ENCODE peak calls at places on chromosomes 11 and 22, in four cellular contexts. A, N, R and P are unnamed samples.

GRCh38 chr11:2709429-2709828 is 9.6 kb upstream of the KCNQ1OT1 start:
- DNase-seq in A (no peak), R (peak; percentile 34), N (peak; percentile 64), P (no peak)

GRCh38 chr11:67664213-67664585 is 10.2 kb downstream of the ALDH3B2 start:
- DNase-seq in A (no peak), N (no peak), R (no peak), P (no peak)

GRCh38 chr11:77126861-77127673 is 979 bp upstream of the MYO7A start:
- DNase-seq in R (peak; percentile 39), A (peak; percentile 16), N (peak; percentile 79), P (peak; percentile 67)

GRCh38 chr22:20741634-20742581 is 32.0 kb upstream of the SERPIND1 start:
- DNase-seq in A (peak; percentile 21), N (peak; percentile 42), R (peak; percentile 13), P (peak; percentile 59)

GRCh38 chr11:67613960-67614715 is 7.4 kb downstream of the NDUFV1 start:
- DNase-seq in R (peak; percentile 13), N (peak; percentile 74), A (peak; percentile 57), P (peak; percentile 73)

GRCh38 chr11:95095858-95096587 is 6.4 kb downstream of the ENDOD1 start:
- DNase-seq in A (peak; percentile 41), N (no peak), R (peak; percentile 53), P (no peak)

GRCh38 chr11:7691759-7692334 is 14.4 kb downstream of the OVCH2 start:
- DNase-seq in A (no peak), N (no peak), R (peak; percentile 13), P (no peak)

GRCh38 chr11:29018631-29019030 is 910.4 kb downstream of the METTL15 start:
- DNase-seq in R (peak; percentile 89), N (no peak), A (peak; percentile 83), P (no peak)

GRCh38 chr11:46330154-46330886 is 16.9 kb upstream of the DGKZ start:
- DNase-seq in N (no peak), R (no peak), A (no peak), P (no peak)

GRCh38 chr11:122509899-122510298 is 145.6 kb upstream of the UBASH3B start:
- DNase-seq in A (no peak), N (no peak), R (no peak), P (no peak)

GRCh38 chr22:20569059-20570058 is 61.9 kb downstream of the MED15 start:
- DNase-seq in R (peak; percentile 99), A (peak; percentile 93), N (peak; percentile 83), P (peak; percentile 83)

GRCh38 chr11:2913029-2913431 is 16.2 kb downstream of the PHLDA2 start:
- DNase-seq in R (peak; percentile 44), A (no peak), N (peak; percentile 45), P (peak; percentile 44)

GRCh38 chr11:95451682-95452081 is 220.7 kb upstream of the SESN3 start:
- DNase-seq in A (peak; percentile 91), R (peak; percentile 73), N (no peak), P (no peak)

GRCh38 chr11:121661796-121662508 is 209.2 kb upstream of the SORL1-AS1 start:
- DNase-seq in R (peak; percentile 93), A (peak; percentile 39), N (no peak), P (no peak)

GRCh38 chr22:40746428-40747220 is 67.3 kb downstream of the MCHR1 start:
- DNase-seq in A (peak; percentile 38), R (peak; percentile 5), N (no peak), P (no peak)

GRCh38 chr11:64127267-64128072 is 38.4 kb downstream of the MACROD1 start:
- DNase-seq in R (no peak), A (no peak), N (no peak), P (no peak)

GRCh38 chr11:129636926-129637325 is 178.7 kb upstream of the TMEM45B start:
- DNase-seq in R (no peak), N (no peak), A (peak; percentile 87), P (no peak)

GRCh38 chr11:35621620-35622019 is 3.4 kb downstream of the FJX1 start:
- DNase-seq in R (no peak), A (no peak), N (no peak), P (no peak)

GRCh38 chr11:16611395-16612233 is 126.8 kb upstream of the C11orf58 start:
- DNase-seq in N (peak; percentile 62), A (no peak), R (no peak), P (no peak)

GRCh38 chr11:117519590-117519989 is 191.9 kb downstream of the CEP164 start:
- DNase-seq in R (no peak), N (peak; percentile 42), A (no peak), P (no peak)

GRCh38 chr11:9759519-9760179 is 95.8 kb downstream of the SWAP70 start:
- DNase-seq in R (peak; percentile 100), N (peak; percentile 92), A (peak; percentile 100), P (peak; percentile 90)

GRCh38 chr11:30586251-30587144 is at the start of gene MPPED2:
- DNase-seq in N (peak; percentile 65), R (no peak), A (no peak), P (peak; percentile 2)

GRCh38 chr11:133953571-133953970 is 3.2 kb downstream of the IGSF9B start:
- DNase-seq in A (no peak), N (no peak), R (no peak), P (no peak)

GRCh38 chr11:116386118-116386699 is 386.6 kb downstream of the BUD13 start:
- DNase-seq in N (no peak), R (no peak), A (peak; percentile 8), P (no peak)

GRCh38 chr11:118366287-118366686 is 6.9 kb downstream of the UBE4A start:
- DNase-seq in N (no peak), A (no peak), R (no peak), P (no peak)

GRCh38 chr11:32891657-32892354 is 805 bp upstream of the QSER1 start:
- DNase-seq in R (no peak), A (peak; percentile 28), N (peak; percentile 44), P (no peak)

GRCh38 chr11:9806946-9807687 is 143.2 kb downstream of the SWAP70 start:
- DNase-seq in A (no peak), R (no peak), N (no peak), P (no peak)

GRCh38 chr11:99069831-99070444 is 49.2 kb downstream of the CNTN5 start:
- DNase-seq in A (peak; percentile 0), R (no peak), N (peak; percentile 49), P (peak; percentile 22)

GRCh38 chr11:130612291-130612802 is 163.9 kb downstream of the ADAMTS15 start:
- DNase-seq in R (peak; percentile 73), N (no peak), A (peak; percentile 57), P (no peak)

DNA sequence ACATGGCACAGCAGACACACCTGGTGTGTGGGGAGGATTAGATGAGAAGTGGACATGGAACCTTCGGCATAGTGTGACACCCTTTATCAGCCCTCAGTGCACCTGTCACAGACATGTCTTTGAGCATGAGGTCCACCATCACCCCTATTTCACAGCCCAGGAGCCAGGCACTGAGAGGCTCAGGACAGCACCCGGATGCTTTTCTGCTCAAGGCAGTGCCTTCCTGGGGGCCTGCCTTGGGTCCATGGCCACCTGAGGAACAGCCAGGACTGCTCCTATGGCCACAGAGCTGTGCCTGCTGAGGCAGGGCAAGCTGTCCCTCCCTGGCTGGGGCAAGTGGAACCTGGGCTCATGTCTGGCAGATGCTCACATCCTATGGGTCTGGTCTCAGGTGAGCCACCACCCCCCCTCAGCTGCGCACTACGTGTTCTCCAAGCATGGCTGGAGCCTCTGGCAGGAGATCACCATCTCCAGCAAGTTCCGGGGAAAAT is 75.8 kb downstream of the MORC2 start:
- DNase-seq in N (peak; percentile 3), A (no peak), R (no peak), P (no peak)
- TF ChIP-seq CTCF in N (no peak), A (no peak), R (no peak), P (no peak)

DNA sequence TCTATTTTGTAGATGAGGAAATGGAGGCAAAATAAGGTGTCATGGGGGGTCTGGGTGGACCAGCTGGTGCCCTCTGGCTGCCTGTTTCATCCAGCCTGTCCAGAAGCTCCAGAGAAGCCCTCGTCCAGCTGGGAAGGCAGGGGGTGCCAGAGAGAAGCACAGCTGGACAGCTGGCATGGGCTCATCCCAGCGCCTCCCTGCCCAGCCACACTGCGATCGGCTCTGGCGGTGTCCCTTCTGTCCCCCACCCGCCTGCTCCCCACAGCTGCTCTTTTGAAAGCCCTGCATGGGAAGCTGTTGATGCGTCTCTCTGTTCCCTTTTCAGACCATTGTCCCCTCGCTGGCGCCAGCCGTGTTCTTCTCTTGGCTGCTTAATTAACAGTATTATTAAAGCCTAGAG is 86.5 kb downstream of the MN1 start:
- DNase-seq in N (no peak), A (no peak), R (no peak), P (no peak)
- TF ChIP-seq CTCF in N (no peak), A (peak; percentile 26), R (peak; percentile 18), P (no peak)

GRCh38 chr22:38111941-38112355 is 1.5 kb upstream of the BAIAP2L2 start:
- DNase-seq in R (no peak), N (peak; percentile 48), A (no peak), P (no peak)
- TF ChIP-seq CTCF in R (no peak), N (no peak), A (no peak), P (no peak)

GRCh38 chr11:124950606-124951330 is 3.2 kb upstream of the CCDC15 start:
- DNase-seq in A (no peak), N (no peak), R (no peak), P (no peak)

GRCh38 chr11:124951341-124951740 is 2.7 kb upstream of the CCDC15 start:
- DNase-seq in R (no peak), N (no peak), A (no peak), P (no peak)

GRCh38 chr11:124953753-124954624 is at the start of gene CCDC15:
- DNase-seq in R (peak; percentile 97), A (peak; percentile 97), N (peak; percentile 99), P (peak; percentile 92)
- TF ChIP-seq CTCF in R (peak; percentile 3), A (no peak), N (no peak), P (no peak)